ENCODE peak calls at places on chromosomes 1 and 21, in nine cellular contexts. D is vagina; U is ovary; A is colonic mucosa; T is CD8-positive, alpha-beta T cell; O is tibial nerve; R is Peyer's patch; C is effector memory CD4-positive, alpha-beta T cell; B is HL-60. P is an unnamed sample. For H3K27me3, the result is how much of the 10 kb centered on the place peaks cover.

GRCh38 chr1:211515090-211516023 is 23.4 kb upstream of the RD3 start:
- DNase-seq in C (peak), O (peak), D (no peak), B (peak), R (peak), U (peak), T (peak), A (peak), P (peak)

GRCh38 chr21:27171704-27172103 is 204.8 kb upstream of the ADAMTS5 start:
- DNase-seq in O (no peak), A (no peak), U (no peak), R (no peak), D (no peak), B (no peak), T (no peak), C (no peak), P (no peak)

GRCh38 chr1:114618606-114619005 is 37.2 kb upstream of the BCAS2 start:
- DNase-seq in D (no peak), R (no peak), B (no peak), O (no peak), C (no peak), T (no peak), A (no peak), U (no peak), P (no peak)

GRCh38 chr1:230231739-230232075 is 164.7 kb downstream of the GALNT2 start:
- DNase-seq in B (no peak), U (peak), C (no peak), D (no peak), O (peak), R (peak), A (peak), T (no peak), P (no peak)

GRCh38 chr21:15870819-15871218 is 141.0 kb downstream of the USP25 start:
- DNase-seq in C (no peak), O (no peak), U (no peak), R (no peak), A (no peak), D (no peak), B (no peak), T (no peak), P (no peak)

GRCh38 chr1:151611288-151611790 is 511 bp upstream of the SNX27 start:
- DNase-seq in R (peak), U (no peak), C (no peak), A (no peak), D (peak), B (peak), T (no peak), O (peak), P (no peak)

GRCh38 chr1:224802596-224802995 is 126.9 kb upstream of the DNAH14 start:
- DNase-seq in T (no peak), D (no peak), B (no peak), U (no peak), C (no peak), A (no peak), O (no peak), R (no peak), P (no peak)

GRCh38 chr1:6393400-6394187 is at the start of gene ACOT7:
- DNase-seq in T (peak), C (peak), O (peak), D (no peak), B (peak), A (peak), U (peak), R (peak), P (peak)

GRCh38 chr1:97247196-97247595 is 525.6 kb downstream of the PTBP2 start:
- DNase-seq in C (no peak), D (no peak), B (peak), T (no peak), U (no peak), O (no peak), A (no peak), R (no peak), P (no peak)

GRCh38 chr1:180643693-180644092 is 11.9 kb downstream of the XPR1 start:
- DNase-seq in U (no peak), D (no peak), T (no peak), A (no peak), O (peak), C (no peak), R (no peak), B (no peak), P (no peak)

GRCh38 chr1:17265162-17265561 is 16.3 kb downstream of the PADI3 start:
- DNase-seq in A (no peak), R (no peak), O (no peak), C (no peak), B (no peak), D (no peak), U (no peak), T (no peak), P (no peak)

GRCh38 chr1:82896036-82896435 is 1095.3 kb downstream of the ADGRL2 start:
- DNase-seq in A (no peak), R (no peak), B (no peak), T (no peak), D (no peak), O (no peak), U (no peak), C (no peak), P (no peak)
- H3K27me3 ChIP-seq in A (under half), R (under half), B (under half), T (under half), D (under half), O (under half), U (under half), C (under half), P (under half)

GRCh38 chr1:8438449-8438848 is 120.5 kb downstream of the SLC45A1 start:
- DNase-seq in A (no peak), O (no peak), D (no peak), C (no peak), B (no peak), R (no peak), U (no peak), T (no peak), P (no peak)

GRCh38 chr1:8443558-8444194 is 125.8 kb downstream of the SLC45A1 start:
- DNase-seq in D (no peak), B (no peak), C (no peak), T (no peak), U (no peak), R (no peak), O (no peak), A (no peak), P (no peak)

GRCh38 chr1:8437286-8437685 is 119.4 kb downstream of the SLC45A1 start:
- DNase-seq in B (no peak), T (no peak), R (no peak), D (no peak), A (no peak), C (no peak), U (no peak), O (no peak), P (no peak)

GRCh38 chr1:8439015-8439702 is 121.2 kb downstream of the SLC45A1 start:
- DNase-seq in T (no peak), R (peak), O (peak), U (peak), A (peak), D (no peak), B (peak), C (no peak), P (no peak)

DNA sequence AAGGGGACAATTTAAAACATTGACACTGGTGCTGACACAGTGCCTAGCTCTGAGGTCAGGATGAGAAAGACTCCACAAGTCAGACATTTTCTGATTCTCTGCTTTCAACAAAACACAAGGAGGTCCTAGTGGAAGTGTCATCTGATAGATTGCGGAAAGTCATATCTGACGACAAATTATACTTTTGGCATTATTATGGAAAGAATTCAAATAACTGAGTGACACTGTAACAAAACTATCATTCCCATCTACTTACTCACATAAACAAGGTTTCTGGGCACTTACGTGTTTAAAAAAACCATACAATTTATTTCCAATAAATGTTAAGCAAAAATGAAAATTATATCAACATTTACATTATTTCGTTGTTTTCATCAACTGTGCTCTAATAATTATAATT is 123.6 kb downstream of the SLC45A1 start:
- DNase-seq in O (no peak), R (no peak), B (no peak), U (no peak), A (no peak), T (no peak), D (no peak), C (no peak), P (no peak)
- H3K27ac ChIP-seq in O (no peak), R (no peak), B (no peak), U (no peak), A (no peak), T (no peak), D (no peak), C (no peak), P (no peak)

GRCh38 chr1:155473422-155473821 is 89.2 kb downstream of the ASH1L start:
- DNase-seq in C (no peak), O (no peak), D (no peak), R (no peak), A (no peak), B (no peak), U (no peak), T (no peak), P (no peak)
- H3K27me3 ChIP-seq in C (under half), O (under half), D (under half), R (under half), A (under half), B (under half), U (under half), T (under half), P (under half)

DNA sequence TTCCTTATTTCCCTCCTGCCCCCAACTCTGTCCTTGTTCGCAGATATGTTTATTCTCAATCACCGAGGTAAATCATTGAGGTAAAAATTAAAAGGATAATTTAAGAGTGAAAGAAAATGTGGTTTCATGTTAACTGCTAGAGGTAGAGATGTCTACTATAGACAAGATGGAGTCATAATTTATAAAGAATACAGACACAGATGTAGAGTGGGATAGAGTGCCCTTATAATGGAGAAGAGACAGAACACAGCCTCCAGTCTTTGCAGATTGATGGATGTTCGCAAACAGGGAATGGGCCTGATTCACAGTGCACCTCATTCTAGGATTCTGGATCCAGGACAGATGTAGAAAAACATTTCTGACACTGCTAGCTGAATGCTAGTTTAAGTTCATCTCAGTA is 139.1 kb upstream of the SERTAD4 start:
- DNase-seq in A (no peak), B (no peak), O (no peak), T (no peak), C (no peak), R (no peak), U (no peak), D (no peak), P (no peak)
- H3K27ac ChIP-seq in A (no peak), B (no peak), O (no peak), T (no peak), C (no peak), R (no peak), U (no peak), D (no peak), P (no peak)

GRCh38 chr1:232951605-232952004 is 1.2 kb downstream of the NTPCR start:
- DNase-seq in C (no peak), R (no peak), U (no peak), T (no peak), O (no peak), D (no peak), B (no peak), A (no peak), P (no peak)

GRCh38 chr1:232953176-232953524 is 2.7 kb downstream of the NTPCR start:
- DNase-seq in R (no peak), B (no peak), T (no peak), D (no peak), A (no peak), U (no peak), C (no peak), O (no peak), P (no peak)

GRCh38 chr1:232954594-232955365 is 4.4 kb downstream of the NTPCR start:
- DNase-seq in U (no peak), O (no peak), A (no peak), R (no peak), B (no peak), D (no peak), C (no peak), T (no peak), P (no peak)

GRCh38 chr1:232950919-232951579 is 638 bp downstream of the NTPCR start:
- DNase-seq in C (peak), A (peak), U (no peak), D (no peak), R (peak), T (peak), O (no peak), B (peak), P (no peak)

GRCh38 chr1:232952514-232953175 is 2.2 kb downstream of the NTPCR start:
- DNase-seq in C (no peak), T (no peak), R (peak), U (no peak), D (no peak), O (no peak), B (peak), A (peak), P (no peak)
- H3K27me3 ChIP-seq in C (under half), T (under half), R (under half), U (under half), D (under half), O (under half), B (under half), A (under half), P (under half)

DNA sequence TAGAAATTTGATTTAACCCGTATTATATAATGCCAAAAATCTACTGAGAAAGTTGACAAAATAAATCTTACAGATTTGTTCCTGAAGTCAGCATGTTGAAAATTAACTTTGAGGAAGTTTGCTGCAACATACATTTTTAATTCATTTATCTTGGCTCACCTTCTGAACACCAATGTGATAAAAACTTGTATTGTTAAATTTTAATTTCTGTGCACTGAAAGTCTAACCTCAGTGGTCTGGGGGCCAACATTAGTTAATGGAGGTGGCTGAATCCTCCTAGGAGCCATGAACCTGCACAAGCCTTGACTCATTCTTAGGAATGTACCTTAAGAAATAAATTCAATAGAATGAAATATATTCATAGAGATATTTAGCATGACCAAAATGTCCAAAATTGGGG is 95.3 kb downstream of the ADSS2 start:
- DNase-seq in R (no peak), U (no peak), D (no peak), B (no peak), T (no peak), O (no peak), C (no peak), A (no peak), P (no peak)
- H3K27ac ChIP-seq in R (no peak), U (no peak), D (no peak), B (no peak), T (no peak), O (no peak), C (no peak), A (no peak), P (no peak)

DNA sequence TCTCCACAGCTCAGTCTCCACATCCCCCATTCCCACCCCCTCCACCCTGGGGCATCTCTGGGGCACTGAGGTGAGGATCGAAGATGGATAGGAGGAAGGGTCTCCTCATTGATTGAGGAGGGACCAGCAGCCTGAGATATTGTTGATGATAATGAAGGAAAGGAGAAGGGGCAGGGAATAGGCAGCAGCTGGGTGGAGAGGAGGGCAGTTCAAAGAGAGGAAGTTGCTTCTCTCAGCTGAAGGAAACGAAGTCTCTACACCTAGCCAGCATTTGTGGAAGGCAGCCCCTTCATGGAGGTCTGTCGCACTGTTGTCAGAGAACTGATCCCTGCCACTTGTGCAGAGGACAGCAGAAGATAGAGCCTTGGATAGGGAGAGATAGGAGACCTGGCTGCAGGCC is 5.7 kb downstream of the KNCN start:
- DNase-seq in C (no peak), U (no peak), B (peak), T (no peak), D (no peak), O (no peak), A (no peak), R (no peak), P (no peak)
- H3K27me3 ChIP-seq in C (under half), U (under half), B (under half), T (under half), D (under half), O (half or more), A (under half), R (under half), P (under half)

DNA sequence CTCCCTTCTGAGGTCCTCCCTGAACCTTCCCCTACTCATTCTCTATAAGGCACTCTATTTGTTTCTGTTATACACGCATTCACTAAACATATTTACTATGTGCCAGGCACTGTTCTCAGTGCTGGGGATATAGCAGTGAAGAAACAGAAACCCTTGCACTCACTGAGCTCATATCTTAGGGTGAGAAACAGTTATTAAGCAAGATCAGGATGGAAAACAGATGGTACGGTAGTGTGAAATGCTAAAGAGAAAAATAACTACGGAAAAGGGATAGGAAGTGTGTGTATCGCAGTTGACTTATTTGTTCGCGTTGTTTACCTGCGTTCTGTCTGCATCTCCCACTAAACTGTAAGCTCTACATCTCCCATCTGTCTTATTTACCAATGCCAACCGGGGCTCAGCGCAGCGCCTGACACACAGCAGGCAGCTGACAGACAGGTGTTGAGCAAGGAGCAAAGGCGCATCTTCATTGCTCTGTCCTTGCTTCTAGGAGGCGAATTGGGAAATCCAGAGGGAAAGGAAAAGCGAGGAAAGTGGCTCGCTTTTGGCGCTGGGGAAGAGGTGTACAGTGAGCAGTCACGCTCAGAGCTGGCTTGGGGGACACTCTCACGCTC is 572 bp downstream of the CYB5RL start:
- DNase-seq in R (no peak), O (peak), B (peak), U (no peak), C (no peak), D (no peak), A (peak), T (no peak), P (no peak)
- H3K27ac ChIP-seq in R (peak), O (peak), B (peak), U (no peak), C (peak), D (peak), A (no peak), T (peak), P (peak)